ENCODE peak calls at places on chromosomes 2 and 18, in eight cellular contexts. S, Y, W, N, X, V, K and T are unnamed samples.

GRCh38 chr2:6826081-6826913 is 39.4 kb downstream of the CMPK2 start:
- DNase-seq in S (no peak), Y (peak), W (peak), N (no peak), X (peak), V (peak), K (peak), T (peak)

GRCh38 chr2:216279011-216279410 is 93.3 kb downstream of the MARCHF4 start:
- DNase-seq in S (no peak), Y (no peak), W (no peak), N (no peak), X (no peak), V (no peak), K (peak), T (no peak)

GRCh38 chr2:2184549-2185249 is 146.4 kb downstream of the MYT1L start:
- DNase-seq in S (no peak), Y (no peak), W (no peak), N (no peak), X (peak), V (no peak), K (no peak), T (no peak)

GRCh38 chr2:130807659-130808385 is 28.9 kb upstream of the ARHGEF4 start:
- DNase-seq in S (no peak), Y (no peak), W (no peak), N (no peak), X (peak), V (peak), K (no peak), T (no peak)

GRCh38 chr2:60354713-60355112 is 198.7 kb downstream of the BCL11A start:
- DNase-seq in S (no peak), Y (no peak), W (no peak), N (no peak), X (no peak), V (no peak), K (no peak), T (no peak)

GRCh38 chr2:160666019-160666676 is 172.5 kb upstream of the RBMS1 start:
- DNase-seq in S (peak), Y (no peak), W (no peak), N (no peak), X (peak), V (peak), K (peak), T (peak)

GRCh38 chr18:8706981-8707940 is 1.9 kb downstream of the MTCL1 start:
- DNase-seq in S (no peak), Y (no peak), W (peak), N (no peak), X (peak), V (peak), K (peak), T (no peak)

GRCh38 chr2:111119004-111119846 is 1.5 kb upstream of the BCL2L11 start:
- DNase-seq in S (peak), Y (peak), W (peak), N (peak), X (no peak), V (no peak), K (no peak), T (no peak)

GRCh38 chr2:235045336-235045972 is 93.6 kb downstream of the SH3BP4 start:
- DNase-seq in S (peak), Y (no peak), W (no peak), N (no peak), X (no peak), V (no peak), K (no peak), T (no peak)